ENCODE peak calls at places on chromosomes 12 and 14, in five cellular contexts. A is K562, Y is AG04450, K is left ventricle myocardium inferior, V is mucosa of descending colon. I is an unnamed sample.
A peak's percentile ranks its signal among the peaks of the same experiment; 100 is the strongest.

GRCh38 chr14:24171422-24172260 is at the start of gene REC8:
- DNase-seq in A (no peak), K (peak; percentile 61), Y (no peak), V (peak; percentile 85), I (no peak)

GRCh38 chr14:79656086-79656485 is 555.2 kb downstream of the DIO2 start:
- DNase-seq in Y (no peak), V (no peak), A (no peak), K (no peak), I (no peak)

GRCh38 chr12:50979369-50980052 is 27.2 kb downstream of the HIGD1C start:
- DNase-seq in K (no peak), V (no peak), A (no peak), Y (no peak), I (no peak)

GRCh38 chr12:75526655-75527511 is 15.5 kb upstream of the KRR1 start:
- DNase-seq in Y (peak; percentile 71), K (no peak), A (peak; percentile 20), V (no peak), I (peak; percentile 29)

GRCh38 chr12:10160659-10161386 is 11.1 kb downstream of the OLR1 start:
- DNase-seq in V (no peak), Y (no peak), A (no peak), K (no peak), I (no peak)

GRCh38 chr14:21734457-21735074 is 60.9 kb upstream of the OR4E1 start:
- DNase-seq in K (no peak), V (no peak), Y (no peak), A (peak; percentile 23), I (peak; percentile 67)

GRCh38 chr12:95718772-95719171 is 71.8 kb downstream of the NTN4 start:
- DNase-seq in Y (no peak), K (no peak), A (no peak), V (no peak), I (no peak)

GRCh38 chr14:21003788-21004346 is 4.8 kb downstream of the SLC39A2 start:
- DNase-seq in V (no peak), K (peak; percentile 50), Y (no peak), A (no peak), I (no peak)

GRCh38 chr14:44620106-44621019 is 113.3 kb upstream of the FSCB start:
- DNase-seq in Y (no peak), A (no peak), K (no peak), V (no peak), I (no peak)

GRCh38 chr12:64556231-64556630 is 54.1 kb upstream of the RASSF3 start:
- DNase-seq in A (no peak), K (no peak), V (no peak), Y (no peak), I (no peak)

GRCh38 chr14:89977668-89978067 is 21.9 kb downstream of the TDP1 start:
- DNase-seq in K (no peak), V (no peak), Y (no peak), A (no peak), I (no peak)

GRCh38 chr12:95703986-95704385 is 86.6 kb downstream of the NTN4 start:
- DNase-seq in V (no peak), K (no peak), Y (no peak), A (no peak), I (no peak)

GRCh38 chr12:112936264-112936663 is 2.0 kb upstream of the OAS3 start:
- DNase-seq in A (no peak), V (no peak), Y (no peak), K (no peak), I (no peak)

GRCh38 chr14:22886500-22887259 is 3.7 kb downstream of the REM2 start:
- DNase-seq in V (peak; percentile 89), A (peak; percentile 93), Y (no peak), K (peak; percentile 71), I (no peak)

GRCh38 chr14:50139192-50139591 is 22.8 kb upstream of the VCPKMT start:
- DNase-seq in Y (no peak), V (no peak), K (no peak), A (no peak), I (no peak)

GRCh38 chr14:77641207-77641533 is 24.7 kb upstream of the SPTLC2 start:
- DNase-seq in K (no peak), A (no peak), V (no peak), Y (no peak), I (no peak)

GRCh38 chr14:90551070-90551704 is 154.4 kb downstream of the CALM1 start:
- DNase-seq in K (no peak), Y (no peak), V (no peak), A (no peak), I (no peak)

GRCh38 chr12:40327506-40327905 is 102.7 kb downstream of the LRRK2 start:
- DNase-seq in K (no peak), A (no peak), Y (no peak), V (no peak), I (no peak)

GRCh38 chr12:1972856-1973317 is 31.4 kb downstream of the DCP1B start:
- DNase-seq in V (no peak), A (no peak), Y (peak; percentile 20), K (peak; percentile 52), I (no peak)
- H3K4me3 ChIP-seq in V (no peak overlapping the region), A (no peak overlapping the region), Y (peak overlapping the region; percentile 18), K (peak overlapping the region; percentile 65), I (no peak overlapping the region)

DNA sequence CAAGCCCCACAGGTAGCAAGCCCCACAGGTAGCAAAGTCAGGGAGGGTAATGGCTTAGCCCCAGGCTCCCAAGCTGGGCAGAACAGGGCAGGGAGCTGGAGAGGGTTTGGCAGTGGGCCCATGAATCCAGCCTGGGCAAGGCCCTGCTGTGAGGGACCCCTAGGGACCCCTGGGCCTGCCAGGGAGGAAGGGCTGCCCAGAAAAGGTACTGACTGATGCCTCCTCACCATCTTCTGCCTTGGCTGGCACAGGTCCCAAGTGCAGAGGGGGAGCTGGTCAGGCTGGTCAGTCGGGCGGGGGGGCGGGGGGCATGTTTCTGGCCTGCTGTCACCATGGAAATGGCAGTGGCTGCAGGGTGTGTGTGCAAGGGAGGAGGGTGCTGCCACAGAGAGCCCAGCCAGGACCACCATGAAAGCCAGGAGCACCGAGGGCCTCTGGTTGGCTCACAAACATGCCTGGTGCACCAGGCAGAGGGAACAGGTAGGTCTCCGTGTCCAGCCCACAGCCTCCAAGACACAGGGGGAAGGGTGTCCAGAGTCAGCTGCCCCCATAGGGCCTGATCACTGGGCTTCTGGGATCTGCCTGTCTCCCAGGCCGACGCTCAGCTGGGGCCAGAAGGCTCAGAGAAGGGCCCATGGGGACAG is 1.5 kb upstream of the CRIP2 start:
- DNase-seq in A (no peak), K (peak; percentile 44), V (no peak), Y (no peak), I (no peak)
- H3K4me3 ChIP-seq in A (no peak overlapping the region), K (peak overlapping the region; percentile 92), V (no peak overlapping the region), Y (no peak overlapping the region), I (no peak overlapping the region)

GRCh38 chr12:42128888-42129287 is 15.8 kb downstream of the GXYLT1 start:
- DNase-seq in Y (no peak), A (no peak), V (no peak), K (no peak), I (no peak)

GRCh38 chr12:42126963-42127362 is 17.7 kb downstream of the GXYLT1 start:
- DNase-seq in V (no peak), Y (no peak), A (no peak), K (no peak), I (no peak)

GRCh38 chr12:42128327-42128726 is 16.3 kb downstream of the GXYLT1 start:
- DNase-seq in A (no peak), Y (no peak), K (no peak), V (no peak), I (no peak)

GRCh38 chr12:42125372-42125767 is 19.3 kb downstream of the GXYLT1 start:
- DNase-seq in K (no peak), A (no peak), V (no peak), Y (no peak), I (no peak)

DNA sequence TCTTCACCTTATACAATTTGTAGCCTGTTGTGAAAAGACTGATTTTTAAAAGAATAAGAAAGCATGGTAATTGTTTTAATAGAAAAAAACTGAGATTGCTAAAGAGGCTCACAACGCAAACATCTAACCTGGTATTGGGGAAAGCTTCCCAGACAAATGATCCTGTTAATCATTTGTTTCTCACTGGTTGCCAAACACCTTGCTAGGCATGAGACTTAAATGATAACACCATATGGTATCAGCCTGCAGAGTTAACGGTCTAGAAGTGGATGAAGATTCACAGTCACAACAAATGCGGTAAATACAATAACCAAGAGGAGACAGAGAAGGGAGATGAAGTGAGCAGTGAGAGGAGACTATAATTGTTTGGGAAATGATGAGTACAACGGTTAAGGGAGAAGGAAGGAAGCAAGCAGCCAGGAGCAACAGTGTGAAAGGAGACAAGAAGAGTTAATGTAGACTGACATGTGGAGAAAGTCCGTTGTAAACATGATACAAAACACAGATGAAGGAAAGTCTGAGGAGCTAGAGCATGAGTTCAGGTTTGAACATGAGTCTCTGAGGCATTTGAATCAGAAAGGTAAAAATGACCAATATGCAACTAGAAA is 19.8 kb downstream of the GXYLT1 start:
- DNase-seq in K (no peak), A (no peak), Y (no peak), V (no peak), I (no peak)
- H3K4me3 ChIP-seq in K (no peak overlapping the region), A (no peak overlapping the region), Y (no peak overlapping the region), V (no peak overlapping the region), I (no peak overlapping the region)

GRCh38 chr12:46964496-46965098 is 114.8 kb upstream of the PCED1B start:
- DNase-seq in V (no peak), K (no peak), A (no peak), Y (peak; percentile 23), I (no peak)
- H3K4me3 ChIP-seq in V (no peak overlapping the region), K (peak overlapping the region; percentile 18), A (no peak overlapping the region), Y (peak overlapping the region; percentile 1), I (no peak overlapping the region)

GRCh38 chr12:91179315-91179714 is 3.3 kb downstream of the DCN start:
- DNase-seq in V (no peak), A (no peak), Y (no peak), K (no peak), I (no peak)

GRCh38 chr12:91180162-91180561 is 2.5 kb downstream of the DCN start:
- DNase-seq in K (no peak), Y (no peak), A (no peak), V (no peak), I (no peak)

GRCh38 chr12:91181053-91181452 is 1.6 kb downstream of the DCN start:
- DNase-seq in A (no peak), K (no peak), Y (no peak), V (no peak), I (no peak)

GRCh38 chr12:91178801-91179200 is 3.8 kb downstream of the DCN start:
- DNase-seq in K (no peak), A (no peak), Y (no peak), V (no peak), I (no peak)

DNA sequence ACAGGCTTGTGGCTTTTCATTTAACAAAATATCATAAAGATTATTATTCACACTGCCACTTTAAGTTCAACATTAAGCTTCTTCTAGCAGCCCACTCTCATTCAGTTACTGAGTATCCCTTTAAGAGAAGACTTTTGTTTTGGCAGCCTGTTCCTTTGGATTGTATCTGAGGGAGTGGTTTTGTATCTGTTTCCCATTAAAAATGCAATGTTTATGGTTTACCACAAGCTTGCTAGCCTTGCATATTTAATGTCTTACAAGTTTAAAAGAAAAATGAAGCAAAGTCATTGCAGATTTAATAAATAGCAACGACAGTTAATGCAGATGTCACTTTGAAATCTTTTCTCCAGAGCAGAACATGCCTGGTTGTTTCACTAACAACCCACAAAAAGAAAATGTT is 2.0 kb downstream of the DCN start:
- DNase-seq in A (no peak), K (no peak), Y (no peak), V (no peak), I (no peak)
- H3K4me3 ChIP-seq in A (no peak overlapping the region), K (peak overlapping the region; percentile 56), Y (peak overlapping the region; percentile 53), V (no peak overlapping the region), I (no peak overlapping the region)